ENCODE peak calls at places on chromosomes 1 and 21, in four cellular contexts. U, X, B and W are unnamed samples.

GRCh38 chr1:162070825-162071224 is 1.3 kb downstream of the NOS1AP start:
- DNase-seq in U (no peak), B (no peak), X (no peak), W (no peak)

GRCh38 chr1:85229574-85230097 is 28.8 kb upstream of the SYDE2 start:
- DNase-seq in X (no peak), U (no peak), B (no peak), W (no peak)

GRCh38 chr1:59415876-59416275 is 119.0 kb downstream of the FGGY start:
- DNase-seq in B (no peak), U (no peak), X (no peak), W (peak)

GRCh38 chr1:176820292-176821056 is 344.0 kb downstream of the ASTN1 start:
- DNase-seq in U (no peak), X (no peak), B (no peak), W (peak)

GRCh38 chr1:235675152-235675890 is 25.7 kb upstream of the GNG4 start:
- DNase-seq in B (peak), X (peak), U (peak), W (peak)

GRCh38 chr1:53552146-53552940 is 93.1 kb downstream of the DMRTB1 start:
- DNase-seq in U (peak), B (no peak), X (no peak), W (no peak)

GRCh38 chr1:204113900-204114299 is 37.9 kb downstream of the ETNK2 start:
- DNase-seq in B (no peak), U (peak), X (peak), W (peak)

GRCh38 chr1:244548558-244549115 is 87.6 kb downstream of the CATSPERE start:
- DNase-seq in X (no peak), B (no peak), U (no peak), W (peak)

GRCh38 chr1:245807954-245808719 is 653.4 kb downstream of the KIF26B start:
- DNase-seq in U (no peak), B (no peak), X (no peak), W (no peak)

GRCh38 chr1:115190766-115191165 is 101.5 kb upstream of the TSPAN2 start:
- DNase-seq in X (no peak), U (no peak), B (no peak), W (peak)

GRCh38 chr1:202349263-202349928 is 897 bp downstream of the PPP1R12B start:
- DNase-seq in X (peak), B (peak), U (peak), W (peak)

GRCh38 chr1:56135069-56135863 is 444.1 kb downstream of the PLPP3 start:
- DNase-seq in X (peak), U (no peak), B (no peak), W (peak)

GRCh38 chr1:66546045-66546810 is 12.3 kb downstream of the SGIP1 start:
- DNase-seq in X (no peak), U (no peak), B (no peak), W (peak)

GRCh38 chr21:35428489-35428888 is 379.4 kb upstream of the RUNX1 start:
- DNase-seq in B (no peak), X (peak), U (peak), W (peak)

GRCh38 chr1:29827801-29828525 is 591.6 kb downstream of the PTPRU start:
- DNase-seq in B (no peak), X (no peak), U (no peak), W (no peak)

GRCh38 chr1:115454835-115455511 is 116.9 kb upstream of the NGF start:
- DNase-seq in B (no peak), U (peak), X (no peak), W (peak)

GRCh38 chr21:27584266-27584665 is 617.4 kb upstream of the ADAMTS5 start:
- DNase-seq in U (no peak), X (no peak), B (no peak), W (no peak)

GRCh38 chr21:28247454-28248020 is 745.1 kb downstream of the LTN1 start:
- DNase-seq in B (no peak), X (no peak), U (no peak), W (no peak)

GRCh38 chr1:193674292-193674944 is 488.0 kb upstream of the B3GALT2 start:
- DNase-seq in X (no peak), U (peak), B (no peak), W (no peak)

GRCh38 chr1:157081717-157082116 is 17.9 kb downstream of the ETV3L start:
- DNase-seq in U (no peak), B (no peak), X (no peak), W (no peak)

GRCh38 chr1:184531296-184531695 is 144.5 kb downstream of the C1orf21 start:
- DNase-seq in X (no peak), U (no peak), B (no peak), W (peak)

GRCh38 chr1:214604543-214604942 is 1.5 kb downstream of the CENPF start:
- DNase-seq in U (peak), B (no peak), X (no peak), W (peak)

GRCh38 chr1:111334169-111334568 is 43.5 kb downstream of the CHIA start:
- DNase-seq in X (peak), B (peak), U (peak), W (peak)

GRCh38 chr1:51648180-51649109 is 31.6 kb downstream of the OSBPL9 start:
- DNase-seq in B (peak), U (peak), X (peak), W (peak)

GRCh38 chr1:205976708-205977107 is 26.5 kb downstream of the RAB7B start:
- DNase-seq in B (peak), X (peak), U (peak), W (peak)

GRCh38 chr1:61655453-61655852 is 69.5 kb downstream of the TM2D1 start:
- DNase-seq in X (no peak), U (no peak), B (no peak), W (no peak)

GRCh38 chr1:61654067-61654466 is 70.9 kb downstream of the TM2D1 start:
- DNase-seq in U (no peak), X (no peak), B (no peak), W (no peak)

DNA sequence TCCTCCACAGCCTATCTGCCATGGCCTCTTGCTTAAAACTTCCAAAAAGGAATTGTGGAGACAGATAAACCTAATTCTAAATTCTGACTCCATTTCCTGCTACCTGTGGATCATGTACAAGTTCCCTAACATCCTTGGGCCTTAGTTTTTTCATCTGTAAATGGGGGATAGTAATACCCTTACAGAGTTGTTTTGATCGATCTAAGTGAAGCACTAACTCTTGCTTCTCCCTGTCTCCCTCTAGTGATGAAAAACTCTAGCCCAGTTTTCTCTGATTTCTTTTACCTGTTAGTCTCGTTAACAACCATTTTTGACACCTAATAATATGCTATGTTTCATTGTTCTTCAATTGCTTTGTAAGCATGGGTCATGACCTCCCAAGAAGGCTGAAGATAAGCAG is 65.9 kb downstream of the TM2D1 start:
- DNase-seq in U (peak), B (no peak), X (no peak), W (no peak)
- TF ChIP-seq CTCF in U (peak), B (peak), X (peak), W (peak)

DNA sequence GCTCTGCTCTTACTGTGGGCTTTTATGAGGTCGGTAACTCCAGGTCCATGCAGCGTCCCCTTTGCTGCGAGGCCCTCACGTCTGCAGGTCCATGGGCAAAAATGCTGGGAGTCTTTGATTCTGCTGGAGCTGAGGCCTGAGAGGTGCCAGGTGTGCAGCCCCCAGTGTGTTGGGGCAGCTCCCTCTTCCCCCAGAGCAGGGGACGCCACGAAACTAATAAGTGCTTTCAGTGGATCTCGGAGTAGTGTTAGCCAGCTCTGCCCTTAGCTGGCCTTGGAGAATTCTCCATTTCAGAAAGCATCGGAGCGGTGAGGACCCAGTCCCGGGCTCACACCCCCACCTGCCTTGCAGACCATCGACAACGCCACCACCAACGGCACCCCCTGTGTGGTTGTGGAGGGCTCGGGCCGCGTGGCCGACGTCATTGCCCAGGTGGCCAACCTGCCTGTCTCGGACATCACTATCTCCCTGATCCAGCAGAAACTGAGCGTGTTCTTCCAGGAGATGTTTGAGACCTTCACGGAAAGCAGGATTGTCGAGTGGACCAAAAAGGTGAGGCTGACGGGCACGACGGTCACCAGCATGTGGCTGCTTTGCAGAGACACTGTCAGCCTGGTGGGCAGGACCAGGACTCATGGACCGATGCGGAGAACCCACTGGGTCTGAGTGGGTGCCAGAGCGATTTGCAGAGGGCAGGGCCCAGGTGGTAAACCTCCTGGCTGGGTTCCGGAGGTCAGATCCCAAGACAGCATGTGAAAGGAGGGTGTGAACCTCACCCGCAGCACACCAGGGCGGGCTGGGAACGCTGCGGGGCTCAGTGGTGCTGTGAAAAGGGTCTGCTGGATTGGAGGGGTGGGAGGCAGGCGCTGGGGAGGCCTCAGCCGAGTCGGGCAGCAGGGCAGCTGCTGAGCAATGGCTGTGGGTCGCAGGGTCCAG is 25.5 kb downstream of the TRPM2 start:
- DNase-seq in B (no peak), U (no peak), X (no peak), W (no peak)
- TF ChIP-seq CTCF in B (no peak), U (no peak), X (no peak), W (no peak)

GRCh38 chr1:20233394-20233793 is 47.1 kb upstream of the PLA2G2C start:
- DNase-seq in U (peak), B (peak), X (peak), W (peak)
- TF ChIP-seq CTCF in U (peak), B (peak), X (peak), W (peak)

DNA sequence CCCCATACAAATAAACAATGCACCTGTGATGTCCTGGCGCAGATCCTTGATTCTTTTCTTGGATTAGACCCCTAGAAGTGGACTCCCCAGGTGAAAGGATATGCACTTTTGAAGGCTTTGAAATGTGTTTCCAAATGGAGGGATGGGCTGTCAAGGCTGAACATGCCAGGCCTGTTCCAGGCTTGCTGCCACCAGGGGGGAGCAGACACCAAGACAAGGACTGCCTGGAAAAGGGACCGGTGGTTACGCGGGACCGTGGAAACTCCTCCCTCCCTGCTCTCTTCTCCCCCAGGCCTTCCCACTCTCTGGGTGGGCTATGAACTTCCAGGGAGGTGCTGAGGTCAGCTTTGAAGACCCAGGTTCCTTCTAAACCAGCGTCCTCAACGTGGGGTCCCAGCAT is 12.7 kb downstream of the C1QB start:
- DNase-seq in B (peak), X (peak), U (peak), W (peak)
- TF ChIP-seq CTCF in B (peak), X (peak), U (peak), W (peak)

DNA sequence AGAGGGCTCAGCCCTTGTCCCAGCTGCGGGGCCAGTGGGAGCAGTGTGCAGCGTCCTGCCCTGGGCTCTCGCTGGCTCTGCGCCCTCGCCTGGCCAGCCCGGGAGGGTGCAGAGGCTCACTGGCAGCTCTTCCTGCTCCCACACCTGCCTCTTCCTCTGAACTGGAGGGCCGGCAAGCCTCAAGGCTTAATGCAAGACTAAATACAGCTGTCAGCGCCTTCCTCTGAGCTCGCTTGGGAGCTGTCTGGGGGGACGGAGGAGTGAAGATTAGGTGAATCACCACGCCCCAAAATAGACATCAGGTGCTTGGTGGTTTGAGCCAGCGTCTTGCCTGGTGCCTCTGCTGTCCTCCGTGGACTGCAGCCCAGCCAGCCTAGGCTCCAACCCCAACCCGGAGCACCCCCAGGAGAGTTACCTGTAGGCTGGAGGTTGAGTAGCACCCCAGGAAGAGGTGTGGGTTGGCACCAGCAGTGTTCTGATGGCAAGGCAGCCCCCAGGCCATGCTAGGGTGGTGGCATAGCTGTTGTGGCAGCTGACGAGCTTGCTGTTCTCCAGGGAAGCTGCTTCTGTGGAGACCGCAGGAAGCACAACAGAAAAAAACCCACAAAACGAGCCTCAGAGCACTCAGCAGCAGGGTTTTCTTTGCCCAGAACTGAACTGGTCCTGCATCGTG is 36.9 kb downstream of the UMODL1 start:
- DNase-seq in U (peak), X (peak), B (peak), W (peak)
- TF ChIP-seq CTCF in U (peak), X (peak), B (peak), W (peak)

GRCh38 chr1:199422206-199422605 is 605.3 kb upstream of the NR5A2 start:
- DNase-seq in U (peak), X (peak), B (peak), W (peak)
- TF ChIP-seq CTCF in U (peak), X (peak), B (no peak), W (peak)

DNA sequence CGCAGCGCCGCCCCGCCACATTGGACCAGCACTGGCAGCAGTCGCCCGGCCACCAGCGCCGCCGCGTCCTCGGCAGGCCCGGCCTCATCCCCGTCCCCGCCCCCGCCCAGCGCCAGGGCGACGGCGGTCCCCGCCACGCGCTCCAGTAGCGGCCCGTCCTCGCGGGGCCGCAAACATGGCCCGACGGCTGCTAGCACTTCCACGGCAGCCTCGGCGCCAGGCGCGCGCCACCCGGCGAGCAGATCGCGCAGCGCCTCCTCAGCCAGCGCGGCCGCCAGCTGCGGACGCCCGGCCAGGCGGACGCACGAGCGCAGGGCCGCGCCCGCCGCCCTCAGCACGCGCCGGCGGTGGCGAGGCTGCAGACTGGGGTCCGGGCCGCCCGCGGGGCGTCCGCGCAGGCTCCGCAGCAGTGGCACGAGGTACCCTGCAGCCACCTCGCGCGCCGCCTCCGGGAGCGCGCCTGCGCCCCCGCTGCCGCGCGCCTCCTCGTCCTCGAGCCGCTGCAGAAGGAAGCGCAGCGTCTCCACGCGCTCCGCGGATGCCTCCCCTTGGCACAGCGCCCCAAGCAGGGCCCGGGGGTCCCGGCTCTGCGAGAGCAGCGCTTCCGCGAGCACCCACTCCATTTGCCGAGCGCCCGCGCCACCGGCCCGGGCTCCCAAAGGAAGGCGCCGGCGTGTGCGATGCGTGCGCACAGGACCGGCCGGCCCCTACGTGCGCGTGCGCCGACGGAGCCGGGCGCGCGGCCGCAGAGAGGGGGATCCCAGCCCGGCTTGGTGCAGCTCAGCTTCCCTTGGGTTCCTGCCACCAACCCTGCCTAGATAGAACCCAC is at the start of gene TARBP1:
- DNase-seq in X (peak), B (peak), U (peak), W (peak)
- TF ChIP-seq CTCF in X (peak), B (peak), U (no peak), W (no peak)

DNA sequence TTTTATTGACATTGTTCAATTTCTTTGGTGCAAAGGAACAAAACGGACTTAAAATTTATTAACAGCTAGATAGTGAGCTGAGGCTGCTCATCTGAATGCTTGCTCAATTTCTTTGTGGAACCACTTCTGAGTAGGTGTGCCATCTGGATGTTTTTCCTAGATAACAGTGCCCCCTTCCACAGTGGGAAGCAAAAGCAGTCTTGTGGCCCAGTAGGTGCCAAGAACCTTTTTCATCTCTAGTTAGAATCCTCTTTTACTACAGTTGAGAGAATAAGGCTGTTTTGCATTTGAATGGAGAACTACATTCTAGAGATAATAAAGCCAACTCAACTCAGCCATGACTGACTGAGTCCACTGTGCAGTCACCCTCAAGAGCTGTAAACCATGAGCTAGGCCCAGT is 13.3 kb downstream of the F3 start:
- DNase-seq in B (no peak), U (peak), X (no peak), W (peak)
- TF ChIP-seq CTCF in B (no peak), U (peak), X (no peak), W (peak)

GRCh38 chr21:39881661-39882060 is 14.4 kb downstream of the PCP4 start:
- DNase-seq in B (no peak), U (no peak), X (no peak), W (no peak)
- TF ChIP-seq CTCF in B (no peak), U (no peak), X (no peak), W (no peak)

DNA sequence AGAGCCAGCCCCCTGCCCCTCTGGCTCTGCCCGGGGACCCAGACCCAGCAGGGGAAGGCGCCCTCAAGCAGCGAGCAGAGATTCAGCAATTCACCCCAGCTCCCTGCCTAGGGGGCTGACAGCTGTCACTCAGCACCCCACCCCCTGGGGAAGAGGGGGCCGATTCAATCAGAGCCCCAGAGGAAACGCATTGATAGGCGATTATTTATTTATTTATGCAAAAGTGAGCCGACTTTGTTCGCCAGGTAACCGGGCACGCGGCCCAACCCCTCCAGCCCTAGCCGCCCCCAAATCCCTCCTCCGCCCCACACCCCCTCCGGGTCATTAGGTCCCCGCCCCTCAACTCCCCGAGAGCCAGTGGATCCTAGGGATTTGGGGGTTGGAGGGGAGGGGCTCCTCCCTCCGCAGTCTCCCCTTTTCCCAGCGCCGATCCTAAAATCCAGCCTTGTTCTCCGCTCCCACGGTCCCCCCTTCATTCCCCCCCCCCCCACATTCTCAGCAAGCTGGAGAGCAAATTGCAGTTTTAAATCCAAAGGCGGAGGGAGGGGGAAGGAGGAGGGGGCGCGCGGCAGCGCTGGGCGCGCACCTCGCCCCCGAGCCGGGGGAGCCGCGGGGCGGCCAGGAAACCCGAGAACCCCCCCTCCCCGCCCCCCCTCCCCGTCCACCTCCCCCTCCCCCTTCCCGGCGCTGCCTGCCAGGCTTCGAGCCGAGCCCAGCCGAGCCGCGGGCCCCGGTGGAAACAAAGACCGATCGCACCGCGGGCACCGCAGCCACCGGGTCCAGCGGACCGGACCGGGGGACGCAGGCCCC is 1.2 kb downstream of the AHDC1 start:
- DNase-seq in X (no peak), U (peak), B (no peak), W (no peak)
- TF ChIP-seq CTCF in X (no peak), U (no peak), B (no peak), W (no peak)